ENCODE peak calls at places on chromosomes 1 and 21, in seven cellular contexts. A is head of caudate nucleus; Y is activated CD8-positive, alpha-beta memory T cell treated with anti-CD3 and anti-CD28 coated beads, Interleukin-2, amount 10 ng/mL, durations not matched to agents 7 days and 5 days; C is activated CD4-positive, alpha-beta T cell treated with anti-CD3 and anti-CD28 coated beads, Interleukin-2, amount 50 U/mL, for 4 hours; P is stimulated activated CD8-positive, alpha-beta memory T cell treated with anti-CD3 and anti-CD28 coated beads, Interleukin-12 subunit alpha, Interleukin-12 subunit beta, amount 100 ng/mL, for 4 hours; G is amygdala; X is activated effector memory CD4-positive, alpha-beta T cell treated with anti-CD3 and anti-CD28 coated beads, Interleukin-2, amount 50 U/mL, for 16 hours. T is an unnamed sample.

GRCh38 chr1:19250629-19251304 is 557 bp downstream of the EMC1 start:
- DNase-seq in A (no peak), Y (no peak), C (no peak), P (no peak), G (no peak), X (no peak), T (no peak)

GRCh38 chr21:45161039-45161945 is 86.9 kb downstream of the ADARB1 start:
- DNase-seq in A (no peak), Y (peak; percentile 31), C (no peak), P (no peak), G (no peak), X (no peak), T (peak; percentile 79)

GRCh38 chr1:192491804-192492554 is 83.6 kb upstream of the RGS1 start:
- DNase-seq in A (no peak), Y (no peak), C (no peak), P (no peak), G (no peak), X (no peak), T (no peak)

GRCh38 chr21:17542371-17542992 is 29.6 kb downstream of the CXADR start:
- DNase-seq in A (no peak), Y (no peak), C (no peak), P (no peak), G (no peak), X (no peak), T (no peak)

GRCh38 chr1:28328228-28328648 is 602 bp upstream of the MED18 start:
- DNase-seq in A (no peak), Y (no peak), C (no peak), P (no peak), G (no peak), X (peak; percentile 66), T (no peak)

GRCh38 chr1:113784104-113784779 is 25.0 kb upstream of the PHTF1 start:
- DNase-seq in A (no peak), Y (peak; percentile 48), C (no peak), P (no peak), G (no peak), X (peak; percentile 68), T (no peak)

GRCh38 chr1:168372307-168372706 is 91.6 kb downstream of the TBX19 start:
- DNase-seq in A (no peak), Y (no peak), C (no peak), P (no peak), G (no peak), X (no peak), T (no peak)

GRCh38 chr1:165169028-165169427 is 187.5 kb downstream of the LMX1A start:
- DNase-seq in A (no peak), Y (no peak), C (no peak), P (no peak), G (no peak), X (no peak), T (no peak)

GRCh38 chr1:201383647-201384405 is 6.3 kb upstream of the TNNT2 start:
- DNase-seq in A (no peak), Y (no peak), C (no peak), P (no peak), G (no peak), X (no peak), T (no peak)

GRCh38 chr1:67162954-67163353 is 3.3 kb upstream of the IL23R start:
- DNase-seq in A (no peak), Y (peak; percentile 82), C (peak; percentile 18), P (no peak), G (no peak), X (peak; percentile 69), T (no peak)